ENCODE peak calls at places on chromosome 16, in eight cellular contexts. I is psoas muscle; N is BJ; Y is mucosa of descending colon; H is CD4-positive, alpha-beta T cell; K is Peyer's patch; Z is neural progenitor cell; B is neural crest cell. J is an unnamed sample.
A peak's percentile ranks its signal among the peaks of the same experiment; 100 is the strongest.

GRCh38 chr16:58460219-58460610 is 39.7 kb upstream of the NDRG4 start:
- DNase-seq in I (no peak), Z (no peak), N (no peak), B (no peak), H (no peak), K (no peak), Y (no peak), J (no peak)

GRCh38 chr16:20830372-20830771 is 24.0 kb downstream of the REXO5 start:
- DNase-seq in K (no peak), Z (no peak), H (no peak), N (no peak), Y (no peak), B (no peak), I (no peak), J (no peak)

GRCh38 chr16:56189990-56190902 is 1.0 kb upstream of the GNAO1 start:
- DNase-seq in K (no peak), H (no peak), B (peak; percentile 41), Z (peak; percentile 18), I (no peak), Y (peak; percentile 54), N (no peak), J (no peak)

GRCh38 chr16:72099377-72099818 is 5.8 kb downstream of the DHX38 start:
- DNase-seq in Y (no peak), I (peak; percentile 60), K (peak; percentile 67), B (peak; percentile 50), N (no peak), Z (peak; percentile 76), H (peak; percentile 21), J (peak; percentile 53)

GRCh38 chr16:1474047-1474446 is 781 bp downstream of the CLCN7 start:
- DNase-seq in H (no peak), Z (peak; percentile 35), N (no peak), Y (no peak), I (no peak), B (no peak), K (no peak), J (no peak)

GRCh38 chr16:6232060-6232459 is 1100.6 kb upstream of the RBFOX1 start:
- DNase-seq in H (no peak), Z (no peak), K (no peak), N (no peak), I (no peak), Y (no peak), B (no peak), J (no peak)

GRCh38 chr16:80968386-80969113 is 38.1 kb downstream of the CMC2 start:
- DNase-seq in H (no peak), Z (no peak), I (no peak), Y (no peak), K (no peak), N (no peak), B (no peak), J (no peak)

GRCh38 chr16:11401161-11402050 is 56.1 kb downstream of the RMI2 start:
- DNase-seq in H (no peak), K (no peak), N (no peak), B (no peak), Y (no peak), Z (no peak), I (peak; percentile 78), J (no peak)

GRCh38 chr16:24988137-24988535 is 27.0 kb downstream of the ARHGAP17 start:
- DNase-seq in Z (no peak), H (no peak), B (no peak), Y (no peak), I (no peak), N (no peak), K (no peak), J (no peak)

GRCh38 chr16:66328282-66328681 is 38.2 kb upstream of the CDH5 start:
- DNase-seq in Y (no peak), Z (no peak), K (no peak), I (no peak), N (no peak), H (no peak), B (no peak), J (no peak)

GRCh38 chr16:23765933-23766332 is 11.1 kb downstream of the CHP2 start:
- DNase-seq in Y (no peak), B (no peak), I (no peak), N (no peak), K (no peak), H (no peak), Z (no peak), J (no peak)

GRCh38 chr16:83533193-83533592 is 274.6 kb upstream of the HSBP1 start:
- DNase-seq in Y (no peak), Z (no peak), I (no peak), B (no peak), K (no peak), N (no peak), H (no peak), J (no peak)

GRCh38 chr16:67865318-67865717 is 7.5 kb upstream of the EDC4 start:
- DNase-seq in N (no peak), Y (no peak), H (no peak), I (peak; percentile 47), Z (peak; percentile 61), K (peak; percentile 62), B (no peak), J (no peak)

GRCh38 chr16:21183995-21184394 is 25.5 kb downstream of the LDAF1 start:
- DNase-seq in K (no peak), Z (no peak), B (no peak), N (no peak), H (no peak), Y (no peak), I (no peak), J (no peak)

GRCh38 chr16:9566099-9566498 is 474.7 kb downstream of the HAPSTR1 start:
- DNase-seq in Z (no peak), I (no peak), K (no peak), N (no peak), B (no peak), Y (no peak), H (no peak), J (no peak)

GRCh38 chr16:23223368-23223767 is 40.8 kb downstream of the SCNN1G start:
- DNase-seq in N (no peak), I (no peak), B (no peak), H (no peak), Z (no peak), Y (no peak), K (no peak), J (no peak)

GRCh38 chr16:17768257-17768656 is 297.5 kb upstream of the XYLT1 start:
- DNase-seq in Y (no peak), K (no peak), Z (no peak), B (no peak), H (no peak), N (peak; percentile 68), I (no peak), J (no peak)

GRCh38 chr16:1454561-1454960 is 10.2 kb upstream of the CCDC154 start:
- DNase-seq in H (no peak), K (no peak), Z (no peak), B (no peak), Y (no peak), N (no peak), I (no peak), J (no peak)

GRCh38 chr16:81863630-81864352 is 84.7 kb downstream of the PLCG2 start:
- DNase-seq in N (no peak), B (no peak), Z (peak; percentile 33), Y (no peak), H (no peak), K (peak; percentile 71), I (no peak), J (no peak)

GRCh38 chr16:7504844-7505243 is 172.2 kb downstream of the RBFOX1 start:
- DNase-seq in K (no peak), Y (no peak), I (no peak), Z (no peak), N (no peak), B (no peak), H (no peak), J (no peak)
- TF ChIP-seq CTCF in K (no peak), Y (no peak), I (no peak), Z (no peak), N (no peak), B (no peak), H (no peak), J (no peak)

DNA sequence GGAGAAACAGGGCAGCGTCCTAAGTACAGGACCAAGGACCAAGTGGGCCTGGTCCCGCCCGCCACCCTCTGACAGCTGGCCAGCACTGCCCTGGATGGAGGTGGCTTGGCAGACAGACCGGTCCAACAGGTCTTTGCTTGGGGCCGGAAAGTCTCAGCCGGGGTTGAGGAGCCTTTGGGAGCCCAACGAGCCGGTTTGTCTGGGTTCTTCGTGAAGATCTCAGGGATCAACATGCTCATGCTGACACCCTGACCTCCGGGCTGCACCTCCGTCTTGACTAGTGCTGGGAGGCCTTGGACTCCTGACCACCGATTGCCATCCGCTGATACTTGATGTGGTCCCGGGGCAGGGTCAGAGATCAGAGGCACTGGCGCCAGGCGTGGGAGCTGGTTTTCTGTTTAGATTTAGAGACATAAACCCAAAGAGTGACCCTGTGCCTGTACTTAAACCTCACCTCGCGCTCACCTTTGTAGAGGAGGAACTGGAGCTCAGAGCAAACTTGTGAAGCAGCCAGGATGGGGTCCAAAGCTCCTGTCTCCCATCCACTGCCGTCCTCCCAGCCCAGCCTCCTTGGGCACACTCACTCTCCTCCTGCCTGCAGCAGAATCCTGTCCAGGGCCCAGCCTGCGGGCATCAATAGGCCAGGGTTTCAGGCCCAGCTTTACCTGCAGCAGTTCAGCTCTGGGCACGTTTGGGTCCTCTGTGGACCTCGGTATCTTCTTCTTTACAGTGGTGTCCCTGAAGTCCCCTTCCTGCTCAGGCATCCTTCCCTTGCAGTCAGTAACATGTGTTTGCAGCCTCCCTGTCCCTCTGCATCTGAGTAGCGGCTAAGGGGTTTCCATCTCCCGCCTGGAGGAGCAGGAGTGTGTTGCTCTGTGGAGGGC is 92.0 kb upstream of the GSE1 start:
- DNase-seq in Y (peak; percentile 87), I (no peak), H (no peak), K (peak; percentile 80), B (no peak), Z (no peak), N (no peak), J (peak; percentile 93)
- TF ChIP-seq CTCF in Y (no peak), I (no peak), H (no peak), K (no peak), B (no peak), Z (no peak), N (no peak), J (no peak)

DNA sequence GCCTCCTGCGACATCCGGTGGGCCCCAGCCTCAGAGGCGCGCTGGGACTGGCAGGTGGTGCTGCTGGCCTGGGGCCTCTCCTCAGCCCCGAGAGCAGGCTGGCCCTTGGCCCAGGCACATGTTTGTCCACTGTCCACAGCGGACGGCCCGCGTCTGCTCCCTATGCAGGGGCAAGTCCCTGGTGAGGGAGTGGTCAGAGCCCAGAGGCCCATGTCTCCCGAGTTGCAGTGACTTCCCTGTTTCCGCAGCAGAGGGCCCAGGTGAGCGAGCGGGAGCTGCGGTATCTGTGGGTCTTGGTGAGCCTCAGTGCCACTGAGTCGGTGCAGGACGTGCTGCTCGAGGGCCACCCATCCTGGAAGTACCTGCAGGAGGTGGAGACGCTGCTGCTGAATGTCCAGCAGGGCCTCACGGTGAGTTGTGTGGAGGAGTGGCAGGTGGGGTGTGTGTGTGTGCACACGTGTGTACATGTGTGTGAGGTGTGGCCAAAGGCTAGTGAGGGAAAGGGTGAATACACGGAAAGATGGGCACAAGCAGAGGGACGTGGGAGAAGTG is 10.4 kb downstream of the IL34 start:
- DNase-seq in I (no peak), B (no peak), H (no peak), Y (no peak), K (peak; percentile 37), Z (no peak), N (no peak), J (no peak)
- TF ChIP-seq CTCF in I (no peak), B (no peak), H (no peak), Y (no peak), K (no peak), Z (peak; percentile 10), N (no peak), J (no peak)

DNA sequence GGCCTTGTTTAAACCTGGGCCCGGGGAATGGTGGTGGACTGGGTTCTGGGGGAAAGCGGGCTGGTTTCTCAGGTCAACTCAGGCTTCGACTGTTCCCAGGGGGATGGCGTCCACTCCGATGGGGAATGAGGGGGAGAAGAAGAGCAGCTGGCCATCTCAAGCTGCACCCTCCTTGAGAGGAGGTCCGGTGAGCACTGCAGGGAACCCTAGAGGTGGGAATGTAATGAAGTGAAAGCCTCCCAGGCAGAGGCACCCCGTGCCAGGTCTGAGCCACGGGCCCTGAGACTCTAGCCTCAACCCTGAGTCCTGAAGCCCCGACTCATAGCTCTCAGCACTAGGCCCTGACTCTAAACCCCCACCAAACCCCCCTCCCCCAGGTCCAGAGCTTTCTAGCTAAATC is 1.2 kb upstream of the CDIPT start:
- DNase-seq in B (no peak), N (no peak), I (no peak), K (no peak), H (no peak), Y (no peak), Z (no peak), J (no peak)
- TF ChIP-seq CTCF in B (no peak), N (no peak), I (no peak), K (no peak), H (no peak), Y (no peak), Z (no peak), J (no peak)